ENCODE peak calls at places on chromosomes 7 and 10, in four cellular contexts. One of them, this sample, is unnamed.

GRCh38 chr7:151838861-151839381 is 38.0 kb downstream of the PRKAG2 start:
- DNase-seq in effector CD4-positive, alpha-beta T cell: peak; percentile 18
- DNase-seq in K562: no peak
- DNase-seq in cardiac fibroblast: no peak
- DNase-seq in this sample: no peak

GRCh38 chr7:103888603-103889153 is 100.8 kb downstream of the RELN start:
- DNase-seq in K562: peak; percentile 38
- DNase-seq in effector CD4-positive, alpha-beta T cell: no peak
- DNase-seq in cardiac fibroblast: peak; percentile 4
- DNase-seq in this sample: no peak

GRCh38 chr10:70596860-70597809 is 5.4 kb downstream of the PRF1 start:
- DNase-seq in K562: peak; percentile 55
- DNase-seq in cardiac fibroblast: no peak
- DNase-seq in effector CD4-positive, alpha-beta T cell: no peak
- DNase-seq in this sample: no peak

GRCh38 chr7:44465490-44465889 is 25.0 kb downstream of the NUDCD3 start:
- DNase-seq in effector CD4-positive, alpha-beta T cell: no peak
- DNase-seq in K562: no peak
- DNase-seq in cardiac fibroblast: no peak
- DNase-seq in this sample: no peak

GRCh38 chr10:103042129-103042528 is 124.0 kb downstream of the CNNM2 start:
- DNase-seq in K562: no peak
- DNase-seq in cardiac fibroblast: no peak
- DNase-seq in effector CD4-positive, alpha-beta T cell: no peak
- DNase-seq in this sample: no peak

GRCh38 chr7:91942312-91942711 is 1.6 kb downstream of the AKAP9 start:
- DNase-seq in K562: peak; percentile 40
- DNase-seq in effector CD4-positive, alpha-beta T cell: no peak
- DNase-seq in cardiac fibroblast: no peak
- DNase-seq in this sample: no peak

GRCh38 chr10:124997246-124997790 is 55.4 kb downstream of the ZRANB1 start:
- DNase-seq in effector CD4-positive, alpha-beta T cell: no peak
- DNase-seq in K562: no peak
- DNase-seq in cardiac fibroblast: no peak
- DNase-seq in this sample: peak; percentile 37

GRCh38 chr7:102834999-102835398 is 77.8 kb upstream of the LRRC17 start:
- DNase-seq in cardiac fibroblast: peak; percentile 92
- DNase-seq in effector CD4-positive, alpha-beta T cell: no peak
- DNase-seq in K562: no peak
- DNase-seq in this sample: no peak

GRCh38 chr10:124354411-124355382 is 64.0 kb downstream of the OAT start:
- DNase-seq in cardiac fibroblast: peak; percentile 74
- DNase-seq in effector CD4-positive, alpha-beta T cell: no peak
- DNase-seq in K562: peak; percentile 66
- DNase-seq in this sample: peak; percentile 69

GRCh38 chr7:81883801-81884393 is 114.0 kb upstream of the HGF start:
- DNase-seq in effector CD4-positive, alpha-beta T cell: no peak
- DNase-seq in cardiac fibroblast: no peak
- DNase-seq in K562: no peak
- DNase-seq in this sample: no peak

GRCh38 chr7:106623846-106624245 is 37.1 kb downstream of the CCDC71L start:
- DNase-seq in effector CD4-positive, alpha-beta T cell: no peak
- DNase-seq in cardiac fibroblast: peak; percentile 85
- DNase-seq in K562: no peak
- DNase-seq in this sample: no peak